ENCODE peak calls at places on chromosome 1, in eight cellular contexts. One of them, this sample, is unnamed.

GRCh38 chr1:229119876-229120275 is 151.0 kb upstream of the RAB4A start:
- DNase-seq in PC-9: no peak
- DNase-seq in substantia nigra: no peak
- DNase-seq in activated naive CD8-positive, alpha-beta T cell treated with anti-CD3 and anti-CD28 coated beads, Interleukin-2, amount 50 U/mL, for 24 hours: no peak
- DNase-seq in left cardiac atrium: no peak
- DNase-seq in AG08396: no peak
- DNase-seq in foreskin keratinocyte: no peak
- DNase-seq in NAMALWA: no peak
- DNase-seq in this sample: no peak

GRCh38 chr1:34787461-34788420 is 5.1 kb upstream of the GJA4 start:
- DNase-seq in NAMALWA: peak
- DNase-seq in PC-9: peak
- DNase-seq in foreskin keratinocyte: no peak
- DNase-seq in AG08396: peak
- DNase-seq in substantia nigra: no peak
- DNase-seq in activated naive CD8-positive, alpha-beta T cell treated with anti-CD3 and anti-CD28 coated beads, Interleukin-2, amount 50 U/mL, for 24 hours: no peak
- DNase-seq in left cardiac atrium: no peak
- DNase-seq in this sample: peak

GRCh38 chr1:94698759-94699502 is 121.2 kb upstream of the SLC44A3 start:
- DNase-seq in activated naive CD8-positive, alpha-beta T cell treated with anti-CD3 and anti-CD28 coated beads, Interleukin-2, amount 50 U/mL, for 24 hours: no peak
- DNase-seq in foreskin keratinocyte: peak
- DNase-seq in AG08396: peak
- DNase-seq in substantia nigra: no peak
- DNase-seq in PC-9: no peak
- DNase-seq in NAMALWA: no peak
- DNase-seq in left cardiac atrium: no peak
- DNase-seq in this sample: no peak

GRCh38 chr1:203361843-203362524 is 11.1 kb upstream of the FMOD start:
- DNase-seq in PC-9: no peak
- DNase-seq in foreskin keratinocyte: peak
- DNase-seq in NAMALWA: peak
- DNase-seq in substantia nigra: no peak
- DNase-seq in AG08396: peak
- DNase-seq in left cardiac atrium: no peak
- DNase-seq in activated naive CD8-positive, alpha-beta T cell treated with anti-CD3 and anti-CD28 coated beads, Interleukin-2, amount 50 U/mL, for 24 hours: no peak
- DNase-seq in this sample: no peak

GRCh38 chr1:236861560-236862230 is 66.6 kb downstream of the MTR start:
- DNase-seq in NAMALWA: no peak
- DNase-seq in substantia nigra: no peak
- DNase-seq in foreskin keratinocyte: no peak
- DNase-seq in PC-9: no peak
- DNase-seq in activated naive CD8-positive, alpha-beta T cell treated with anti-CD3 and anti-CD28 coated beads, Interleukin-2, amount 50 U/mL, for 24 hours: no peak
- DNase-seq in left cardiac atrium: no peak
- DNase-seq in AG08396: no peak
- DNase-seq in this sample: no peak

GRCh38 chr1:117166076-117166475 is 44.5 kb upstream of the TRIM45 start:
- DNase-seq in PC-9: no peak
- DNase-seq in activated naive CD8-positive, alpha-beta T cell treated with anti-CD3 and anti-CD28 coated beads, Interleukin-2, amount 50 U/mL, for 24 hours: no peak
- DNase-seq in AG08396: peak
- DNase-seq in substantia nigra: no peak
- DNase-seq in foreskin keratinocyte: peak
- DNase-seq in left cardiac atrium: no peak
- DNase-seq in NAMALWA: no peak
- DNase-seq in this sample: no peak

GRCh38 chr1:113390871-113391642 is 742 bp downstream of the MAGI3 start:
- DNase-seq in AG08396: peak
- DNase-seq in activated naive CD8-positive, alpha-beta T cell treated with anti-CD3 and anti-CD28 coated beads, Interleukin-2, amount 50 U/mL, for 24 hours: peak
- DNase-seq in foreskin keratinocyte: peak
- DNase-seq in PC-9: peak
- DNase-seq in substantia nigra: peak
- DNase-seq in left cardiac atrium: peak
- DNase-seq in NAMALWA: peak
- DNase-seq in this sample: peak

GRCh38 chr1:17494114-17494729 is 45.3 kb upstream of the ARHGEF10L start:
- DNase-seq in substantia nigra: peak
- DNase-seq in AG08396: peak
- DNase-seq in activated naive CD8-positive, alpha-beta T cell treated with anti-CD3 and anti-CD28 coated beads, Interleukin-2, amount 50 U/mL, for 24 hours: peak
- DNase-seq in NAMALWA: peak
- DNase-seq in foreskin keratinocyte: peak
- DNase-seq in PC-9: peak
- DNase-seq in left cardiac atrium: peak
- DNase-seq in this sample: peak

GRCh38 chr1:21313146-21313885 is 23.1 kb upstream of the ECE1 start:
- DNase-seq in foreskin keratinocyte: no peak
- DNase-seq in substantia nigra: no peak
- DNase-seq in AG08396: peak
- DNase-seq in left cardiac atrium: peak
- DNase-seq in NAMALWA: no peak
- DNase-seq in activated naive CD8-positive, alpha-beta T cell treated with anti-CD3 and anti-CD28 coated beads, Interleukin-2, amount 50 U/mL, for 24 hours: no peak
- DNase-seq in PC-9: no peak
- DNase-seq in this sample: no peak

GRCh38 chr1:214466759-214467585 is 84.4 kb downstream of the PTPN14 start:
- DNase-seq in AG08396: no peak
- DNase-seq in substantia nigra: no peak
- DNase-seq in NAMALWA: no peak
- DNase-seq in PC-9: peak
- DNase-seq in foreskin keratinocyte: peak
- DNase-seq in activated naive CD8-positive, alpha-beta T cell treated with anti-CD3 and anti-CD28 coated beads, Interleukin-2, amount 50 U/mL, for 24 hours: no peak
- DNase-seq in left cardiac atrium: no peak
- DNase-seq in this sample: no peak

GRCh38 chr1:75559141-75559540 is 51.8 kb downstream of the SLC44A5 start:
- DNase-seq in foreskin keratinocyte: no peak
- DNase-seq in PC-9: no peak
- DNase-seq in NAMALWA: no peak
- DNase-seq in activated naive CD8-positive, alpha-beta T cell treated with anti-CD3 and anti-CD28 coated beads, Interleukin-2, amount 50 U/mL, for 24 hours: no peak
- DNase-seq in substantia nigra: no peak
- DNase-seq in left cardiac atrium: no peak
- DNase-seq in AG08396: no peak
- DNase-seq in this sample: no peak

GRCh38 chr1:239587066-239587465 is 200.7 kb downstream of the CHRM3 start:
- DNase-seq in activated naive CD8-positive, alpha-beta T cell treated with anti-CD3 and anti-CD28 coated beads, Interleukin-2, amount 50 U/mL, for 24 hours: peak
- DNase-seq in AG08396: no peak
- DNase-seq in substantia nigra: no peak
- DNase-seq in PC-9: no peak
- DNase-seq in foreskin keratinocyte: no peak
- DNase-seq in NAMALWA: no peak
- DNase-seq in left cardiac atrium: no peak
- DNase-seq in this sample: no peak

GRCh38 chr1:75985827-75986226 is 53.6 kb upstream of the ASB17 start:
- DNase-seq in PC-9: no peak
- DNase-seq in substantia nigra: no peak
- DNase-seq in foreskin keratinocyte: no peak
- DNase-seq in left cardiac atrium: no peak
- DNase-seq in NAMALWA: no peak
- DNase-seq in activated naive CD8-positive, alpha-beta T cell treated with anti-CD3 and anti-CD28 coated beads, Interleukin-2, amount 50 U/mL, for 24 hours: no peak
- DNase-seq in AG08396: peak
- DNase-seq in this sample: peak

GRCh38 chr1:59696421-59697115 is 118.2 kb upstream of the HOOK1 start:
- DNase-seq in left cardiac atrium: no peak
- DNase-seq in PC-9: no peak
- DNase-seq in substantia nigra: no peak
- DNase-seq in foreskin keratinocyte: no peak
- DNase-seq in NAMALWA: peak
- DNase-seq in activated naive CD8-positive, alpha-beta T cell treated with anti-CD3 and anti-CD28 coated beads, Interleukin-2, amount 50 U/mL, for 24 hours: no peak
- DNase-seq in AG08396: no peak
- DNase-seq in this sample: no peak

GRCh38 chr1:86200901-86201300 is 44.3 kb upstream of the COL24A1 start:
- DNase-seq in PC-9: no peak
- DNase-seq in activated naive CD8-positive, alpha-beta T cell treated with anti-CD3 and anti-CD28 coated beads, Interleukin-2, amount 50 U/mL, for 24 hours: no peak
- DNase-seq in substantia nigra: no peak
- DNase-seq in NAMALWA: no peak
- DNase-seq in AG08396: no peak
- DNase-seq in foreskin keratinocyte: peak
- DNase-seq in left cardiac atrium: no peak
- DNase-seq in this sample: no peak

GRCh38 chr1:205064741-205065316 is 19.4 kb downstream of the TMEM81 start:
- DNase-seq in left cardiac atrium: no peak
- DNase-seq in activated naive CD8-positive, alpha-beta T cell treated with anti-CD3 and anti-CD28 coated beads, Interleukin-2, amount 50 U/mL, for 24 hours: no peak
- DNase-seq in foreskin keratinocyte: no peak
- DNase-seq in NAMALWA: no peak
- DNase-seq in substantia nigra: no peak
- DNase-seq in AG08396: no peak
- DNase-seq in PC-9: no peak
- DNase-seq in this sample: no peak

This sample was measured in thyroid gland.